ENCODE peak calls at places on chromosomes 13 and 19, in six cellular contexts. B is coronary artery, V is NCI-H1930, L is frontal cortex, S is tibial artery, A is HTR-8/SVneo. F is an unnamed sample.

GRCh38 chr13:50732712-50733111 is 110.8 kb downstream of the DLEU7 start:
- DNase-seq in B (no peak), V (no peak), L (no peak), S (no peak), A (no peak), F (no peak)

GRCh38 chr19:43290568-43291359 is 21.4 kb upstream of the PSG9 start:
- DNase-seq in B (no peak), V (no peak), L (no peak), S (no peak), A (no peak), F (no peak)

GRCh38 chr13:21022056-21022693 is 39.2 kb downstream of the LATS2 start:
- DNase-seq in B (no peak), V (no peak), L (no peak), S (peak), A (no peak), F (no peak)

GRCh38 chr13:42992585-42993122 is 613 bp upstream of the EPSTI1 start:
- DNase-seq in B (no peak), V (no peak), L (no peak), S (no peak), A (no peak), F (peak)

GRCh38 chr19:8477889-8478288 is 24.6 kb downstream of the PRAM1 start:
- DNase-seq in B (no peak), V (no peak), L (no peak), S (no peak), A (no peak), F (no peak)

GRCh38 chr19:1247747-1248453 is 483 bp upstream of the MIDN start:
- DNase-seq in B (no peak), V (no peak), L (peak), S (peak), A (no peak), F (no peak)

GRCh38 chr19:50147462-50148423 is 15.3 kb downstream of the IZUMO2 start:
- DNase-seq in B (peak), V (peak), L (peak), S (peak), A (peak), F (peak)

GRCh38 chr13:28147489-28147888 is 9.1 kb downstream of the PAN3 start:
- DNase-seq in B (no peak), V (no peak), L (no peak), S (no peak), A (no peak), F (no peak)

GRCh38 chr13:26132756-26133155 is 80.9 kb upstream of the SHISA2 start:
- DNase-seq in B (no peak), V (no peak), L (peak), S (no peak), A (peak), F (no peak)

GRCh38 chr19:35055715-35056179 is 14.2 kb downstream of the HPN start:
- DNase-seq in B (no peak), V (no peak), L (no peak), S (no peak), A (no peak), F (peak)

GRCh38 chr19:32674153-32674958 is 624 bp downstream of the ANKRD27 start:
- DNase-seq in B (no peak), V (no peak), L (no peak), S (no peak), A (no peak), F (no peak)

GRCh38 chr19:54661846-54662489 is 817 bp upstream of the LILRB4 start:
- DNase-seq in B (no peak), V (no peak), L (no peak), S (no peak), A (no peak), F (no peak)

GRCh38 chr13:91135949-91136348 is 211.5 kb upstream of the MIR17HG start:
- DNase-seq in B (no peak), V (no peak), L (no peak), S (no peak), A (no peak), F (no peak)

GRCh38 chr13:23806874-23807522 is 82.2 kb downstream of the MIPEP start:
- DNase-seq in B (no peak), V (no peak), L (no peak), S (no peak), A (no peak), F (no peak)

GRCh38 chr13:89458456-89458855 is 1787.3 kb downstream of the SLITRK5 start:
- DNase-seq in B (no peak), V (no peak), L (no peak), S (no peak), A (no peak), F (no peak)